ENCODE peak calls at places on chromosomes 11 and 22, in nine cellular contexts. One of them, this sample, is unnamed.

GRCh38 chr11:76077575-76078150 is 128.6 kb downstream of the WNT11 start:
- DNase-seq in activated CD8-positive, alpha-beta memory T cell treated with anti-CD3 and anti-CD28 coated beads for 48 hours: no peak
- DNase-seq in stimulated activated CD4-positive, alpha-beta T cell treated with anti-CD3 and anti-CD28 coated beads, Interleukin-1b, Interleukin-23, amount 100 ng/mL, for 1 hour: no peak
- DNase-seq in Ammon's horn: peak
- DNase-seq in GM12878: no peak
- DNase-seq in type B pancreatic cell: no peak
- DNase-seq in upper lobe of left lung: no peak
- DNase-seq in iris pigment epithelial cell: peak
- DNase-seq in M059J: peak
- DNase-seq in this sample: no peak

GRCh38 chr11:47523491-47524199 is 29.3 kb downstream of the CELF1 start:
- DNase-seq in Ammon's horn: peak
- DNase-seq in upper lobe of left lung: no peak
- DNase-seq in iris pigment epithelial cell: peak
- DNase-seq in GM12878: no peak
- DNase-seq in stimulated activated CD4-positive, alpha-beta T cell treated with anti-CD3 and anti-CD28 coated beads, Interleukin-1b, Interleukin-23, amount 100 ng/mL, for 1 hour: no peak
- DNase-seq in activated CD8-positive, alpha-beta memory T cell treated with anti-CD3 and anti-CD28 coated beads for 48 hours: no peak
- DNase-seq in type B pancreatic cell: no peak
- DNase-seq in M059J: peak
- DNase-seq in this sample: peak

GRCh38 chr22:24433868-24434471 is 6.6 kb downstream of the ADORA2A start:
- DNase-seq in GM12878: peak
- DNase-seq in M059J: peak
- DNase-seq in upper lobe of left lung: no peak
- DNase-seq in iris pigment epithelial cell: peak
- DNase-seq in type B pancreatic cell: no peak
- DNase-seq in Ammon's horn: no peak
- DNase-seq in activated CD8-positive, alpha-beta memory T cell treated with anti-CD3 and anti-CD28 coated beads for 48 hours: no peak
- DNase-seq in stimulated activated CD4-positive, alpha-beta T cell treated with anti-CD3 and anti-CD28 coated beads, Interleukin-1b, Interleukin-23, amount 100 ng/mL, for 1 hour: no peak
- DNase-seq in this sample: peak

GRCh38 chr11:15673408-15673811 is 558.7 kb downstream of the INSC start:
- DNase-seq in upper lobe of left lung: no peak
- DNase-seq in iris pigment epithelial cell: no peak
- DNase-seq in Ammon's horn: peak
- DNase-seq in M059J: no peak
- DNase-seq in type B pancreatic cell: no peak
- DNase-seq in stimulated activated CD4-positive, alpha-beta T cell treated with anti-CD3 and anti-CD28 coated beads, Interleukin-1b, Interleukin-23, amount 100 ng/mL, for 1 hour: no peak
- DNase-seq in GM12878: no peak
- DNase-seq in activated CD8-positive, alpha-beta memory T cell treated with anti-CD3 and anti-CD28 coated beads for 48 hours: no peak
- DNase-seq in this sample: no peak

GRCh38 chr22:44037519-44038370 is 13.6 kb downstream of the PARVB start:
- DNase-seq in stimulated activated CD4-positive, alpha-beta T cell treated with anti-CD3 and anti-CD28 coated beads, Interleukin-1b, Interleukin-23, amount 100 ng/mL, for 1 hour: no peak
- DNase-seq in iris pigment epithelial cell: peak
- DNase-seq in Ammon's horn: peak
- DNase-seq in activated CD8-positive, alpha-beta memory T cell treated with anti-CD3 and anti-CD28 coated beads for 48 hours: no peak
- DNase-seq in GM12878: no peak
- DNase-seq in upper lobe of left lung: no peak
- DNase-seq in M059J: peak
- DNase-seq in type B pancreatic cell: no peak
- DNase-seq in this sample: peak

GRCh38 chr22:48785792-48786678 is 1041.6 kb downstream of the BRD1 start:
- DNase-seq in Ammon's horn: no peak
- DNase-seq in stimulated activated CD4-positive, alpha-beta T cell treated with anti-CD3 and anti-CD28 coated beads, Interleukin-1b, Interleukin-23, amount 100 ng/mL, for 1 hour: no peak
- DNase-seq in GM12878: no peak
- DNase-seq in upper lobe of left lung: peak
- DNase-seq in type B pancreatic cell: no peak
- DNase-seq in iris pigment epithelial cell: no peak
- DNase-seq in M059J: no peak
- DNase-seq in activated CD8-positive, alpha-beta memory T cell treated with anti-CD3 and anti-CD28 coated beads for 48 hours: no peak
- DNase-seq in this sample: no peak

GRCh38 chr22:28053871-28054621 is 135.0 kb upstream of the PITPNB start:
- DNase-seq in iris pigment epithelial cell: peak
- DNase-seq in activated CD8-positive, alpha-beta memory T cell treated with anti-CD3 and anti-CD28 coated beads for 48 hours: no peak
- DNase-seq in upper lobe of left lung: no peak
- DNase-seq in GM12878: no peak
- DNase-seq in Ammon's horn: no peak
- DNase-seq in stimulated activated CD4-positive, alpha-beta T cell treated with anti-CD3 and anti-CD28 coated beads, Interleukin-1b, Interleukin-23, amount 100 ng/mL, for 1 hour: no peak
- DNase-seq in M059J: no peak
- DNase-seq in type B pancreatic cell: no peak
- DNase-seq in this sample: no peak

GRCh38 chr11:36500315-36500721 is 9.8 kb downstream of the TRAF6 start:
- DNase-seq in M059J: peak
- DNase-seq in activated CD8-positive, alpha-beta memory T cell treated with anti-CD3 and anti-CD28 coated beads for 48 hours: no peak
- DNase-seq in GM12878: no peak
- DNase-seq in Ammon's horn: peak
- DNase-seq in stimulated activated CD4-positive, alpha-beta T cell treated with anti-CD3 and anti-CD28 coated beads, Interleukin-1b, Interleukin-23, amount 100 ng/mL, for 1 hour: no peak
- DNase-seq in type B pancreatic cell: no peak
- DNase-seq in upper lobe of left lung: no peak
- DNase-seq in iris pigment epithelial cell: peak
- DNase-seq in this sample: peak

GRCh38 chr11:47400813-47401279 is 7.5 kb upstream of the SLC39A13 start:
- DNase-seq in upper lobe of left lung: no peak
- DNase-seq in stimulated activated CD4-positive, alpha-beta T cell treated with anti-CD3 and anti-CD28 coated beads, Interleukin-1b, Interleukin-23, amount 100 ng/mL, for 1 hour: no peak
- DNase-seq in M059J: no peak
- DNase-seq in iris pigment epithelial cell: no peak
- DNase-seq in type B pancreatic cell: no peak
- DNase-seq in activated CD8-positive, alpha-beta memory T cell treated with anti-CD3 and anti-CD28 coated beads for 48 hours: no peak
- DNase-seq in GM12878: peak
- DNase-seq in Ammon's horn: no peak
- DNase-seq in this sample: no peak

GRCh38 chr11:62726156-62727006 is 876 bp downstream of the HNRNPUL2 start:
- DNase-seq in M059J: no peak
- DNase-seq in GM12878: no peak
- DNase-seq in activated CD8-positive, alpha-beta memory T cell treated with anti-CD3 and anti-CD28 coated beads for 48 hours: no peak
- DNase-seq in type B pancreatic cell: no peak
- DNase-seq in stimulated activated CD4-positive, alpha-beta T cell treated with anti-CD3 and anti-CD28 coated beads, Interleukin-1b, Interleukin-23, amount 100 ng/mL, for 1 hour: no peak
- DNase-seq in iris pigment epithelial cell: no peak
- DNase-seq in upper lobe of left lung: no peak
- DNase-seq in Ammon's horn: peak
- DNase-seq in this sample: no peak

GRCh38 chr11:125649465-125650166 is 24.7 kb downstream of the CHEK1 start:
- DNase-seq in GM12878: no peak
- DNase-seq in Ammon's horn: no peak
- DNase-seq in stimulated activated CD4-positive, alpha-beta T cell treated with anti-CD3 and anti-CD28 coated beads, Interleukin-1b, Interleukin-23, amount 100 ng/mL, for 1 hour: no peak
- DNase-seq in M059J: no peak
- DNase-seq in upper lobe of left lung: no peak
- DNase-seq in type B pancreatic cell: no peak
- DNase-seq in activated CD8-positive, alpha-beta memory T cell treated with anti-CD3 and anti-CD28 coated beads for 48 hours: no peak
- DNase-seq in iris pigment epithelial cell: no peak
- DNase-seq in this sample: no peak

This sample was measured in RCC 7860.